ENCODE peak calls at places on chromosomes 7 and 10, in six cellular contexts. One of them, this sample, is unnamed.

GRCh38 chr7:129089521-129090212 is 34.8 kb upstream of the TNPO3 start:
- DNase-seq in PC-9: no peak
- DNase-seq in hepatic stellate cell: no peak
- DNase-seq in hippocampal formation: no peak
- DNase-seq in endothelial cell of umbilical vein: no peak
- DNase-seq in stimulated activated CD4-positive, alpha-beta T cell treated with anti-CD3 and anti-CD28 coated beads, Interleukin-4, amount 100 ng/mL, for 24 hours: no peak
- DNase-seq in this sample: no peak

GRCh38 chr7:94423865-94424264 is 29.2 kb downstream of the COL1A2 start:
- DNase-seq in PC-9: peak
- DNase-seq in stimulated activated CD4-positive, alpha-beta T cell treated with anti-CD3 and anti-CD28 coated beads, Interleukin-4, amount 100 ng/mL, for 24 hours: no peak
- DNase-seq in hepatic stellate cell: peak
- DNase-seq in endothelial cell of umbilical vein: no peak
- DNase-seq in hippocampal formation: no peak
- DNase-seq in this sample: no peak

GRCh38 chr7:74253975-74254857 is at the start of gene RFC2:
- DNase-seq in hepatic stellate cell: peak
- DNase-seq in endothelial cell of umbilical vein: peak
- DNase-seq in PC-9: peak
- DNase-seq in stimulated activated CD4-positive, alpha-beta T cell treated with anti-CD3 and anti-CD28 coated beads, Interleukin-4, amount 100 ng/mL, for 24 hours: peak
- DNase-seq in hippocampal formation: peak
- DNase-seq in this sample: peak

GRCh38 chr7:155996718-155997059 is 184.4 kb upstream of the SHH start:
- DNase-seq in hepatic stellate cell: no peak
- DNase-seq in endothelial cell of umbilical vein: no peak
- DNase-seq in stimulated activated CD4-positive, alpha-beta T cell treated with anti-CD3 and anti-CD28 coated beads, Interleukin-4, amount 100 ng/mL, for 24 hours: no peak
- DNase-seq in hippocampal formation: no peak
- DNase-seq in PC-9: no peak
- DNase-seq in this sample: no peak

GRCh38 chr7:101273126-101273525 is 28.2 kb upstream of the FIS1 start:
- DNase-seq in PC-9: no peak
- DNase-seq in endothelial cell of umbilical vein: no peak
- DNase-seq in stimulated activated CD4-positive, alpha-beta T cell treated with anti-CD3 and anti-CD28 coated beads, Interleukin-4, amount 100 ng/mL, for 24 hours: no peak
- DNase-seq in hepatic stellate cell: no peak
- DNase-seq in hippocampal formation: no peak
- DNase-seq in this sample: no peak

GRCh38 chr10:58967551-58968418 is 208.7 kb upstream of the PHYHIPL start:
- DNase-seq in PC-9: peak
- DNase-seq in endothelial cell of umbilical vein: no peak
- DNase-seq in hepatic stellate cell: no peak
- DNase-seq in stimulated activated CD4-positive, alpha-beta T cell treated with anti-CD3 and anti-CD28 coated beads, Interleukin-4, amount 100 ng/mL, for 24 hours: no peak
- DNase-seq in hippocampal formation: peak
- DNase-seq in this sample: no peak

GRCh38 chr10:118504044-118504944 is 91.2 kb downstream of the PRLHR start:
- DNase-seq in endothelial cell of umbilical vein: no peak
- DNase-seq in stimulated activated CD4-positive, alpha-beta T cell treated with anti-CD3 and anti-CD28 coated beads, Interleukin-4, amount 100 ng/mL, for 24 hours: no peak
- DNase-seq in PC-9: peak
- DNase-seq in hippocampal formation: no peak
- DNase-seq in hepatic stellate cell: peak
- DNase-seq in this sample: no peak

GRCh38 chr7:18849130-18849529 is 268.3 kb downstream of the TWIST1 start:
- DNase-seq in endothelial cell of umbilical vein: peak
- DNase-seq in PC-9: no peak
- DNase-seq in hepatic stellate cell: no peak
- DNase-seq in hippocampal formation: no peak
- DNase-seq in stimulated activated CD4-positive, alpha-beta T cell treated with anti-CD3 and anti-CD28 coated beads, Interleukin-4, amount 100 ng/mL, for 24 hours: no peak
- DNase-seq in this sample: no peak

GRCh38 chr7:5553298-5553877 is 129.8 kb upstream of the TNRC18 start:
- DNase-seq in stimulated activated CD4-positive, alpha-beta T cell treated with anti-CD3 and anti-CD28 coated beads, Interleukin-4, amount 100 ng/mL, for 24 hours: no peak
- DNase-seq in hippocampal formation: no peak
- DNase-seq in endothelial cell of umbilical vein: no peak
- DNase-seq in PC-9: peak
- DNase-seq in hepatic stellate cell: no peak
- DNase-seq in this sample: no peak

GRCh38 chr10:34884272-34884952 is 69.3 kb upstream of the PARD3 start:
- DNase-seq in endothelial cell of umbilical vein: no peak
- DNase-seq in stimulated activated CD4-positive, alpha-beta T cell treated with anti-CD3 and anti-CD28 coated beads, Interleukin-4, amount 100 ng/mL, for 24 hours: no peak
- DNase-seq in hippocampal formation: no peak
- DNase-seq in PC-9: peak
- DNase-seq in hepatic stellate cell: no peak
- DNase-seq in this sample: no peak

GRCh38 chr10:86213148-86213547 is 153.4 kb downstream of the GRID1 start:
- DNase-seq in stimulated activated CD4-positive, alpha-beta T cell treated with anti-CD3 and anti-CD28 coated beads, Interleukin-4, amount 100 ng/mL, for 24 hours: no peak
- DNase-seq in hippocampal formation: no peak
- DNase-seq in endothelial cell of umbilical vein: no peak
- DNase-seq in PC-9: no peak
- DNase-seq in hepatic stellate cell: no peak
- DNase-seq in this sample: no peak

GRCh38 chr7:111274882-111275281 is 184.0 kb downstream of the LRRN3 start:
- DNase-seq in hippocampal formation: no peak
- DNase-seq in stimulated activated CD4-positive, alpha-beta T cell treated with anti-CD3 and anti-CD28 coated beads, Interleukin-4, amount 100 ng/mL, for 24 hours: no peak
- DNase-seq in PC-9: no peak
- DNase-seq in endothelial cell of umbilical vein: peak
- DNase-seq in hepatic stellate cell: no peak
- DNase-seq in this sample: no peak

GRCh38 chr7:45157286-45157652 is 322 bp upstream of the RAMP3 start:
- DNase-seq in endothelial cell of umbilical vein: no peak
- DNase-seq in hippocampal formation: no peak
- DNase-seq in stimulated activated CD4-positive, alpha-beta T cell treated with anti-CD3 and anti-CD28 coated beads, Interleukin-4, amount 100 ng/mL, for 24 hours: no peak
- DNase-seq in hepatic stellate cell: no peak
- DNase-seq in PC-9: no peak
- DNase-seq in this sample: no peak

GRCh38 chr7:22332481-22332880 is 24.5 kb downstream of the RAPGEF5 start:
- DNase-seq in PC-9: no peak
- DNase-seq in hepatic stellate cell: no peak
- DNase-seq in hippocampal formation: no peak
- DNase-seq in endothelial cell of umbilical vein: peak
- DNase-seq in stimulated activated CD4-positive, alpha-beta T cell treated with anti-CD3 and anti-CD28 coated beads, Interleukin-4, amount 100 ng/mL, for 24 hours: no peak
- DNase-seq in this sample: no peak

GRCh38 chr7:150367187-150367510 is 1.5 kb upstream of the REPIN1 start:
- DNase-seq in endothelial cell of umbilical vein: no peak
- DNase-seq in stimulated activated CD4-positive, alpha-beta T cell treated with anti-CD3 and anti-CD28 coated beads, Interleukin-4, amount 100 ng/mL, for 24 hours: no peak
- DNase-seq in hippocampal formation: no peak
- DNase-seq in hepatic stellate cell: no peak
- DNase-seq in PC-9: no peak
- DNase-seq in this sample: no peak

GRCh38 chr10:70691601-70692000 is 19.3 kb downstream of the ADAMTS14 start:
- DNase-seq in endothelial cell of umbilical vein: no peak
- DNase-seq in hippocampal formation: no peak
- DNase-seq in stimulated activated CD4-positive, alpha-beta T cell treated with anti-CD3 and anti-CD28 coated beads, Interleukin-4, amount 100 ng/mL, for 24 hours: no peak
- DNase-seq in PC-9: no peak
- DNase-seq in hepatic stellate cell: no peak
- DNase-seq in this sample: no peak

GRCh38 chr7:32381024-32381601 is 109.1 kb downstream of the LSM5 start:
- DNase-seq in hepatic stellate cell: no peak
- DNase-seq in endothelial cell of umbilical vein: no peak
- DNase-seq in hippocampal formation: no peak
- DNase-seq in stimulated activated CD4-positive, alpha-beta T cell treated with anti-CD3 and anti-CD28 coated beads, Interleukin-4, amount 100 ng/mL, for 24 hours: no peak
- DNase-seq in PC-9: no peak
- DNase-seq in this sample: no peak

GRCh38 chr10:124366825-124367224 is 51.9 kb downstream of the OAT start:
- DNase-seq in endothelial cell of umbilical vein: no peak
- DNase-seq in stimulated activated CD4-positive, alpha-beta T cell treated with anti-CD3 and anti-CD28 coated beads, Interleukin-4, amount 100 ng/mL, for 24 hours: no peak
- DNase-seq in PC-9: no peak
- DNase-seq in hippocampal formation: no peak
- DNase-seq in hepatic stellate cell: no peak
- DNase-seq in this sample: no peak

GRCh38 chr7:110531186-110531585 is 559.7 kb upstream of the LRRN3 start:
- DNase-seq in hepatic stellate cell: no peak
- DNase-seq in stimulated activated CD4-positive, alpha-beta T cell treated with anti-CD3 and anti-CD28 coated beads, Interleukin-4, amount 100 ng/mL, for 24 hours: no peak
- DNase-seq in hippocampal formation: no peak
- DNase-seq in endothelial cell of umbilical vein: no peak
- DNase-seq in PC-9: no peak
- DNase-seq in this sample: no peak

GRCh38 chr7:41855798-41856197 is 152.9 kb upstream of the INHBA start:
- DNase-seq in PC-9: no peak
- DNase-seq in endothelial cell of umbilical vein: no peak
- DNase-seq in hippocampal formation: no peak
- DNase-seq in hepatic stellate cell: no peak
- DNase-seq in stimulated activated CD4-positive, alpha-beta T cell treated with anti-CD3 and anti-CD28 coated beads, Interleukin-4, amount 100 ng/mL, for 24 hours: no peak
- DNase-seq in this sample: no peak

GRCh38 chr10:3784510-3785250 is at the start of gene KLF6:
- DNase-seq in stimulated activated CD4-positive, alpha-beta T cell treated with anti-CD3 and anti-CD28 coated beads, Interleukin-4, amount 100 ng/mL, for 24 hours: peak
- DNase-seq in hepatic stellate cell: peak
- DNase-seq in endothelial cell of umbilical vein: no peak
- DNase-seq in PC-9: no peak
- DNase-seq in hippocampal formation: no peak
- DNase-seq in this sample: no peak

GRCh38 chr7:121382479-121382878 is 13.6 kb downstream of the FAM3C start:
- DNase-seq in PC-9: no peak
- DNase-seq in stimulated activated CD4-positive, alpha-beta T cell treated with anti-CD3 and anti-CD28 coated beads, Interleukin-4, amount 100 ng/mL, for 24 hours: no peak
- DNase-seq in hepatic stellate cell: no peak
- DNase-seq in endothelial cell of umbilical vein: no peak
- DNase-seq in hippocampal formation: no peak
- DNase-seq in this sample: no peak

GRCh38 chr7:150367677-150368097 is 935 bp upstream of the REPIN1 start:
- DNase-seq in hippocampal formation: no peak
- DNase-seq in stimulated activated CD4-positive, alpha-beta T cell treated with anti-CD3 and anti-CD28 coated beads, Interleukin-4, amount 100 ng/mL, for 24 hours: no peak
- DNase-seq in hepatic stellate cell: no peak
- DNase-seq in endothelial cell of umbilical vein: no peak
- DNase-seq in PC-9: no peak
- DNase-seq in this sample: no peak

GRCh38 chr7:157721468-157722136 is 384.8 kb downstream of the DNAJB6 start:
- DNase-seq in hippocampal formation: no peak
- DNase-seq in hepatic stellate cell: no peak
- DNase-seq in endothelial cell of umbilical vein: no peak
- DNase-seq in PC-9: no peak
- DNase-seq in stimulated activated CD4-positive, alpha-beta T cell treated with anti-CD3 and anti-CD28 coated beads, Interleukin-4, amount 100 ng/mL, for 24 hours: no peak
- DNase-seq in this sample: no peak

GRCh38 chr10:111085690-111086353 is 9.0 kb downstream of the ADRA2A start:
- DNase-seq in hippocampal formation: no peak
- DNase-seq in stimulated activated CD4-positive, alpha-beta T cell treated with anti-CD3 and anti-CD28 coated beads, Interleukin-4, amount 100 ng/mL, for 24 hours: no peak
- DNase-seq in hepatic stellate cell: no peak
- DNase-seq in endothelial cell of umbilical vein: no peak
- DNase-seq in PC-9: no peak
- DNase-seq in this sample: no peak

GRCh38 chr7:159025161-159025779 is 119.4 kb downstream of the VIPR2 start:
- DNase-seq in hippocampal formation: no peak
- DNase-seq in stimulated activated CD4-positive, alpha-beta T cell treated with anti-CD3 and anti-CD28 coated beads, Interleukin-4, amount 100 ng/mL, for 24 hours: no peak
- DNase-seq in hepatic stellate cell: no peak
- DNase-seq in endothelial cell of umbilical vein: no peak
- DNase-seq in PC-9: no peak
- DNase-seq in this sample: no peak

GRCh38 chr10:79058899-79059771 is 9.6 kb upstream of the ZMIZ1 start:
- DNase-seq in endothelial cell of umbilical vein: no peak
- DNase-seq in PC-9: no peak
- DNase-seq in hepatic stellate cell: no peak
- DNase-seq in hippocampal formation: no peak
- DNase-seq in stimulated activated CD4-positive, alpha-beta T cell treated with anti-CD3 and anti-CD28 coated beads, Interleukin-4, amount 100 ng/mL, for 24 hours: no peak
- DNase-seq in this sample: no peak

GRCh38 chr10:60260321-60260720 is 129.4 kb downstream of the ANK3 start:
- DNase-seq in endothelial cell of umbilical vein: no peak
- DNase-seq in hepatic stellate cell: no peak
- DNase-seq in PC-9: no peak
- DNase-seq in hippocampal formation: no peak
- DNase-seq in stimulated activated CD4-positive, alpha-beta T cell treated with anti-CD3 and anti-CD28 coated beads, Interleukin-4, amount 100 ng/mL, for 24 hours: no peak
- DNase-seq in this sample: no peak

GRCh38 chr10:104766341-104766740 is 125.3 kb downstream of the SORCS3 start:
- DNase-seq in hippocampal formation: peak
- DNase-seq in stimulated activated CD4-positive, alpha-beta T cell treated with anti-CD3 and anti-CD28 coated beads, Interleukin-4, amount 100 ng/mL, for 24 hours: no peak
- DNase-seq in hepatic stellate cell: no peak
- DNase-seq in PC-9: no peak
- DNase-seq in endothelial cell of umbilical vein: no peak
- DNase-seq in this sample: no peak

GRCh38 chr10:72615985-72616384 is 9.9 kb downstream of the MICU1 start:
- DNase-seq in hepatic stellate cell: no peak
- DNase-seq in hippocampal formation: no peak
- DNase-seq in stimulated activated CD4-positive, alpha-beta T cell treated with anti-CD3 and anti-CD28 coated beads, Interleukin-4, amount 100 ng/mL, for 24 hours: no peak
- DNase-seq in PC-9: no peak
- DNase-seq in endothelial cell of umbilical vein: no peak
- DNase-seq in this sample: no peak

GRCh38 chr7:131688738-131689661 is 132.6 kb upstream of the PODXL start:
- DNase-seq in endothelial cell of umbilical vein: peak
- DNase-seq in PC-9: peak
- DNase-seq in hepatic stellate cell: peak
- DNase-seq in stimulated activated CD4-positive, alpha-beta T cell treated with anti-CD3 and anti-CD28 coated beads, Interleukin-4, amount 100 ng/mL, for 24 hours: peak
- DNase-seq in hippocampal formation: peak
- DNase-seq in this sample: peak

GRCh38 chr7:100706672-100707311 is 871 bp downstream of the POP7 start:
- DNase-seq in endothelial cell of umbilical vein: no peak
- DNase-seq in stimulated activated CD4-positive, alpha-beta T cell treated with anti-CD3 and anti-CD28 coated beads, Interleukin-4, amount 100 ng/mL, for 24 hours: no peak
- DNase-seq in hepatic stellate cell: no peak
- DNase-seq in PC-9: no peak
- DNase-seq in hippocampal formation: no peak
- DNase-seq in this sample: no peak

GRCh38 chr10:112304460-112304859 is 21.3 kb downstream of the TECTB start:
- DNase-seq in stimulated activated CD4-positive, alpha-beta T cell treated with anti-CD3 and anti-CD28 coated beads, Interleukin-4, amount 100 ng/mL, for 24 hours: no peak
- DNase-seq in hippocampal formation: no peak
- DNase-seq in hepatic stellate cell: no peak
- DNase-seq in endothelial cell of umbilical vein: no peak
- DNase-seq in PC-9: peak
- DNase-seq in this sample: no peak

GRCh38 chr7:26760499-26760898 is 103.9 kb downstream of the SKAP2 start:
- DNase-seq in PC-9: no peak
- DNase-seq in stimulated activated CD4-positive, alpha-beta T cell treated with anti-CD3 and anti-CD28 coated beads, Interleukin-4, amount 100 ng/mL, for 24 hours: no peak
- DNase-seq in hippocampal formation: no peak
- DNase-seq in hepatic stellate cell: no peak
- DNase-seq in endothelial cell of umbilical vein: no peak
- DNase-seq in this sample: no peak

GRCh38 chr7:137882806-137883205 is 36.0 kb upstream of the DGKI start:
- DNase-seq in hippocampal formation: no peak
- DNase-seq in hepatic stellate cell: no peak
- DNase-seq in PC-9: no peak
- DNase-seq in stimulated activated CD4-positive, alpha-beta T cell treated with anti-CD3 and anti-CD28 coated beads, Interleukin-4, amount 100 ng/mL, for 24 hours: no peak
- DNase-seq in endothelial cell of umbilical vein: peak
- DNase-seq in this sample: no peak

GRCh38 chr10:123930340-123931001 is 38.9 kb upstream of the CPXM2 start:
- DNase-seq in endothelial cell of umbilical vein: no peak
- DNase-seq in hippocampal formation: no peak
- DNase-seq in stimulated activated CD4-positive, alpha-beta T cell treated with anti-CD3 and anti-CD28 coated beads, Interleukin-4, amount 100 ng/mL, for 24 hours: no peak
- DNase-seq in PC-9: no peak
- DNase-seq in hepatic stellate cell: no peak
- DNase-seq in this sample: no peak